ENCODE peak calls at places on chromosomes 2 and 18, in nine cellular contexts. V is mammary epithelial cell, A is esophagus squamous epithelium, L is right cardiac atrium, B is tibial nerve, W is psoas muscle, G is H9, P is spleen, S is PC-9. M is an unnamed sample.
A peak's percentile ranks its signal among the peaks of the same experiment; 100 is the strongest.

GRCh38 chr2:164700390-164700789 is 79.1 kb upstream of the GRB14 start:
- DNase-seq in V (no peak), A (no peak), L (no peak), B (no peak), W (no peak), G (no peak), P (no peak), S (no peak), M (no peak)

GRCh38 chr18:53441761-53442414 is 782.6 kb downstream of the MBD2 start:
- DNase-seq in V (no peak), A (no peak), L (peak; percentile 49), B (no peak), W (no peak), G (no peak), P (no peak), S (no peak), M (no peak)

GRCh38 chr2:121285077-121285449 is at the start of gene TFCP2L1:
- DNase-seq in V (peak; percentile 74), A (no peak), L (peak; percentile 54), B (no peak), W (no peak), G (peak; percentile 74), P (no peak), S (no peak), M (no peak)

GRCh38 chr2:70768585-70769085 is 635 bp upstream of the ADD2 start:
- DNase-seq in V (no peak), A (no peak), L (no peak), B (no peak), W (no peak), G (no peak), P (no peak), S (no peak), M (no peak)

GRCh38 chr2:88627856-88628568 is 748 bp upstream of the EIF2AK3 start:
- DNase-seq in V (peak; percentile 92), A (peak; percentile 33), L (peak; percentile 97), B (peak; percentile 94), W (peak; percentile 96), G (peak; percentile 92), P (peak; percentile 94), S (peak; percentile 89), M (peak; percentile 72)

GRCh38 chr18:74682141-74682997 is 84.7 kb downstream of the ZNF407 start:
- DNase-seq in V (peak; percentile 88), A (no peak), L (no peak), B (no peak), W (no peak), G (no peak), P (no peak), S (no peak), M (no peak)

GRCh38 chr2:58030789-58031188 is 15.8 kb upstream of the VRK2 start:
- DNase-seq in V (peak; percentile 14), A (no peak), L (no peak), B (no peak), W (no peak), G (no peak), P (no peak), S (no peak), M (no peak)

GRCh38 chr2:229539628-229540027 is 174.7 kb downstream of the DNER start:
- DNase-seq in V (peak; percentile 61), A (no peak), L (no peak), B (no peak), W (no peak), G (no peak), P (no peak), S (no peak), M (no peak)

GRCh38 chr2:65554765-65555561 is 122.6 kb upstream of the SPRED2 start:
- DNase-seq in V (peak; percentile 40), A (no peak), L (no peak), B (no peak), W (no peak), G (no peak), P (no peak), S (peak; percentile 85), M (no peak)

GRCh38 chr18:40249390-40250080 is 1705.5 kb upstream of the PIK3C3 start:
- DNase-seq in V (peak; percentile 11), A (no peak), L (no peak), B (no peak), W (no peak), G (no peak), P (no peak), S (no peak), M (no peak)

GRCh38 chr18:40250218-40250617 is 1704.8 kb upstream of the PIK3C3 start:
- DNase-seq in V (no peak), A (no peak), L (no peak), B (no peak), W (no peak), G (no peak), P (no peak), S (no peak), M (no peak)
- H3K27ac ChIP-seq in V (no peak overlapping the region), A (no peak overlapping the region), L (no peak overlapping the region), B (no peak overlapping the region), W (no peak overlapping the region), G (no peak overlapping the region), P (no peak overlapping the region), S (no peak overlapping the region), M (no peak overlapping the region)

GRCh38 chr2:75570948-75571729 is 10.4 kb upstream of the EVA1A start:
- DNase-seq in V (no peak), A (no peak), L (no peak), B (no peak), W (no peak), G (no peak), P (no peak), S (peak; percentile 20), M (no peak)
- H3K27ac ChIP-seq in V (no peak overlapping the region), A (no peak overlapping the region), L (no peak overlapping the region), B (peak overlapping the region; percentile 19), W (no peak overlapping the region), G (no peak overlapping the region), P (peak overlapping the region; percentile 35), S (no peak overlapping the region), M (no peak overlapping the region)

GRCh38 chr2:169345507-169346120 is 16.7 kb downstream of the LRP2 start:
- DNase-seq in V (no peak), A (no peak), L (no peak), B (no peak), W (no peak), G (no peak), P (no peak), S (no peak), M (no peak)
- H3K27ac ChIP-seq in V (no peak overlapping the region), A (no peak overlapping the region), L (no peak overlapping the region), B (no peak overlapping the region), W (no peak overlapping the region), G (no peak overlapping the region), P (no peak overlapping the region), S (no peak overlapping the region), M (no peak overlapping the region)

GRCh38 chr2:66698879-66699278 is 264.0 kb downstream of the MEIS1 start:
- DNase-seq in V (no peak), A (no peak), L (no peak), B (no peak), W (no peak), G (no peak), P (no peak), S (no peak), M (no peak)

GRCh38 chr2:66695211-66695735 is 260.3 kb downstream of the MEIS1 start:
- DNase-seq in V (no peak), A (no peak), L (no peak), B (no peak), W (no peak), G (no peak), P (no peak), S (no peak), M (no peak)

GRCh38 chr2:66696374-66696773 is 261.4 kb downstream of the MEIS1 start:
- DNase-seq in V (no peak), A (no peak), L (no peak), B (no peak), W (no peak), G (no peak), P (no peak), S (no peak), M (no peak)

GRCh38 chr2:66697346-66697745 is 262.4 kb downstream of the MEIS1 start:
- DNase-seq in V (no peak), A (no peak), L (no peak), B (no peak), W (no peak), G (no peak), P (no peak), S (no peak), M (no peak)

GRCh38 chr2:66696856-66697255 is 261.9 kb downstream of the MEIS1 start:
- DNase-seq in V (no peak), A (no peak), L (no peak), B (no peak), W (no peak), G (no peak), P (no peak), S (no peak), M (no peak)
- H3K27ac ChIP-seq in V (no peak overlapping the region), A (peak overlapping the region; percentile 48), L (no peak overlapping the region), B (no peak overlapping the region), W (no peak overlapping the region), G (no peak overlapping the region), P (no peak overlapping the region), S (no peak overlapping the region), M (no peak overlapping the region)

DNA sequence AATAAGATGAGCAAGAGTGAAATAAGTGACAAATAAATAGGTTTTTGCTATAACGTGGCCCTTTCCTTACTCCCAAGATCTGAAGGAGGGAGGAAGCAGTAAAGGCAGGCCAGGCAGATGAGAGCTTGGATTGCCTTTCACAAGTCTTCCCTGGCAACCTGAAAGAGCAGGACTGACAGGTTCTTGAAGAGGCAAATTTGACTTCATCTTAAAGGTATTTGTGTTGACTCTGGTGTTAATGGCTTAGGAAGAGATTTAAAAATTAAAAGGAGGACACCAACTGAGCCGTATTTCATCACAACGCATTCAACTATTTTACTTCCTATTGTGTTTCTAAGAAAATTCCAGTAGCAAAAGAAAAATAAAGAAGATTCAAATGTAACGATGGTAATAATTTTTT is 3.2 kb downstream of the STRN start:
- DNase-seq in V (peak; percentile 26), A (no peak), L (no peak), B (no peak), W (no peak), G (peak; percentile 50), P (no peak), S (peak; percentile 97), M (peak; percentile 53)
- H3K27ac ChIP-seq in V (no peak overlapping the region), A (peak overlapping the region; percentile 88), L (no peak overlapping the region), B (no peak overlapping the region), W (no peak overlapping the region), G (peak overlapping the region; percentile 46), P (no peak overlapping the region), S (peak overlapping the region; percentile 61), M (peak overlapping the region; percentile 79)

GRCh38 chr18:3529597-3529996 is 79.6 kb downstream of the TGIF1 start:
- DNase-seq in V (no peak), A (no peak), L (no peak), B (no peak), W (no peak), G (no peak), P (no peak), S (no peak), M (no peak)
- H3K27ac ChIP-seq in V (no peak overlapping the region), A (no peak overlapping the region), L (no peak overlapping the region), B (no peak overlapping the region), W (no peak overlapping the region), G (no peak overlapping the region), P (no peak overlapping the region), S (no peak overlapping the region), M (no peak overlapping the region)

GRCh38 chr18:32303400-32303799 is 113.6 kb downstream of the MEP1B start:
- DNase-seq in V (no peak), A (no peak), L (peak; percentile 28), B (no peak), W (no peak), G (no peak), P (no peak), S (no peak), M (no peak)
- H3K27ac ChIP-seq in V (no peak overlapping the region), A (no peak overlapping the region), L (no peak overlapping the region), B (peak overlapping the region; percentile 61), W (peak overlapping the region; percentile 71), G (no peak overlapping the region), P (no peak overlapping the region), S (no peak overlapping the region), M (no peak overlapping the region)

GRCh38 chr18:11146238-11146946 is 3.0 kb downstream of the PIEZO2 start:
- DNase-seq in V (no peak), A (no peak), L (peak; percentile 66), B (no peak), W (peak; percentile 54), G (peak; percentile 46), P (no peak), S (no peak), M (no peak)
- H3K27ac ChIP-seq in V (no peak overlapping the region), A (no peak overlapping the region), L (no peak overlapping the region), B (no peak overlapping the region), W (no peak overlapping the region), G (no peak overlapping the region), P (no peak overlapping the region), S (no peak overlapping the region), M (no peak overlapping the region)